ENCODE peak calls at places on chromosomes 13 and 19, in seven cellular contexts. W is psoas muscle, I is cardiac fibroblast, O is GM23338, B is OCI-LY7, E is HAP-1, M is adrenal gland. T is an unnamed sample.
A peak's percentile ranks its signal among the peaks of the same experiment; 100 is the strongest.

GRCh38 chr13:45333973-45334922 is 6.7 kb downstream of the TPT1 start:
- DNase-seq in B (peak; percentile 6), I (peak; percentile 68), W (no peak), M (no peak), O (peak; percentile 27), E (no peak), T (no peak)

GRCh38 chr13:52454459-52454824 is 836 bp upstream of the CKAP2 start:
- DNase-seq in I (no peak), M (no peak), W (no peak), B (peak; percentile 77), O (peak; percentile 12), E (no peak), T (no peak)

GRCh38 chr13:32940601-32941000 is 75.6 kb upstream of the KL start:
- DNase-seq in E (no peak), I (peak; percentile 53), M (peak; percentile 22), O (no peak), W (peak; percentile 14), B (no peak), T (no peak)

GRCh38 chr13:100397627-100398026 is 191.0 kb downstream of the GGACT start:
- DNase-seq in B (no peak), O (no peak), M (no peak), E (no peak), I (no peak), W (no peak), T (no peak)

GRCh38 chr13:50365683-50366391 is 350.6 kb downstream of the KCNRG start:
- DNase-seq in B (peak; percentile 56), O (no peak), E (peak; percentile 30), W (no peak), M (no peak), I (no peak), T (no peak)

GRCh38 chr13:88623150-88623549 is 952.0 kb downstream of the SLITRK5 start:
- DNase-seq in I (no peak), M (no peak), W (no peak), E (no peak), O (no peak), B (no peak), T (no peak)

GRCh38 chr13:111210488-111210887 is 95.4 kb downstream of the ARHGEF7 start:
- DNase-seq in B (no peak), M (no peak), W (no peak), E (no peak), I (peak; percentile 84), O (no peak), T (no peak)

GRCh38 chr13:19685034-19685433 is 51.6 kb downstream of the MPHOSPH8 start:
- DNase-seq in E (no peak), M (no peak), I (no peak), O (peak; percentile 42), W (no peak), B (no peak), T (no peak)

GRCh38 chr19:39417463-39418181 is 5.2 kb downstream of the PLEKHG2 start:
- DNase-seq in W (no peak), E (no peak), M (no peak), B (no peak), I (no peak), O (no peak), T (no peak)

GRCh38 chr19:2260341-2260751 is 4.1 kb upstream of the JSRP1 start:
- DNase-seq in I (no peak), M (no peak), B (peak; percentile 47), W (no peak), O (no peak), E (no peak), T (no peak)

GRCh38 chr19:16073988-16074387 is 2.3 kb upstream of the TPM4 start:
- DNase-seq in O (no peak), M (no peak), E (no peak), B (peak; percentile 31), W (no peak), I (peak; percentile 19), T (no peak)

GRCh38 chr13:71864094-71864980 is 2.7 kb downstream of the DACH1 start:
- DNase-seq in E (peak; percentile 84), O (peak; percentile 78), W (peak; percentile 22), M (peak; percentile 79), B (no peak), I (peak; percentile 14), T (peak; percentile 49)

GRCh38 chr13:103521532-103521931 is 455.3 kb upstream of the SLC10A2 start:
- DNase-seq in I (no peak), O (no peak), M (no peak), E (no peak), B (no peak), W (no peak), T (no peak)

GRCh38 chr13:72782717-72783116 is 784 bp downstream of the PIBF1 start:
- DNase-seq in M (no peak), O (no peak), W (no peak), I (peak; percentile 49), B (peak; percentile 10), E (no peak), T (no peak)

GRCh38 chr19:41353466-41354342 is at the start of gene TGFB1:
- DNase-seq in W (peak; percentile 90), B (peak; percentile 93), M (peak; percentile 88), I (peak; percentile 88), O (peak; percentile 86), E (peak; percentile 58), T (peak; percentile 89)

GRCh38 chr19:36245210-36246005 is 30.5 kb downstream of the ZNF146 start:
- DNase-seq in I (no peak), B (no peak), W (no peak), O (peak; percentile 97), M (no peak), E (no peak), T (no peak)

GRCh38 chr19:42250666-42251531 is 4.0 kb downstream of the ERF start:
- DNase-seq in W (no peak), B (no peak), I (peak; percentile 72), M (peak; percentile 63), E (no peak), O (no peak), T (peak; percentile 47)

GRCh38 chr13:62113145-62113544 is 697.5 kb upstream of the PCDH20 start:
- DNase-seq in O (no peak), M (no peak), W (no peak), I (no peak), E (no peak), B (no peak), T (no peak)

GRCh38 chr19:51002542-51003311 is 1.3 kb upstream of the KLK8 start:
- DNase-seq in B (peak; percentile 25), E (no peak), I (peak; percentile 18), M (no peak), O (peak; percentile 99), W (no peak), T (no peak)

GRCh38 chr13:72163671-72164070 is 296.7 kb upstream of the DACH1 start:
- DNase-seq in M (peak; percentile 14), B (no peak), O (peak; percentile 5), W (no peak), E (peak; percentile 12), I (no peak), T (no peak)

GRCh38 chr13:19586904-19587634 is 25.7 kb upstream of the TPTE2 start:
- DNase-seq in O (peak; percentile 50), E (peak; percentile 27), I (peak; percentile 7), B (peak; percentile 79), M (peak; percentile 31), W (peak; percentile 29), T (no peak)

GRCh38 chr19:55304279-55304978 is 20.6 kb downstream of the BRSK1 start:
- DNase-seq in O (peak; percentile 92), I (peak; percentile 59), B (peak; percentile 72), E (peak; percentile 56), M (no peak), W (no peak), T (peak; percentile 37)

GRCh38 chr13:106521101-106521799 is 14.2 kb downstream of the EFNB2 start:
- DNase-seq in I (no peak), O (peak; percentile 43), W (no peak), B (no peak), M (no peak), E (peak; percentile 63), T (no peak)

GRCh38 chr13:91817250-91817649 is 418.8 kb downstream of the GPC5 start:
- DNase-seq in W (no peak), O (no peak), I (peak; percentile 6), B (no peak), E (peak; percentile 28), M (no peak), T (no peak)

GRCh38 chr19:35156673-35157014 is 2.1 kb downstream of the FXYD5 start:
- DNase-seq in I (no peak), O (no peak), W (no peak), E (no peak), M (no peak), B (no peak), T (no peak)
- H3K4me3 ChIP-seq in I (no peak overlapping the region), O (peak overlapping the region; percentile 90), W (no peak overlapping the region), E (no peak overlapping the region), M (no peak overlapping the region), B (peak overlapping the region; percentile 81), T (no peak overlapping the region)

GRCh38 chr13:43782686-43783085 is 4.1 kb downstream of the ENOX1 start:
- DNase-seq in M (no peak), O (no peak), W (no peak), E (no peak), I (no peak), B (no peak), T (no peak)
- H3K4me3 ChIP-seq in M (no peak overlapping the region), O (no peak overlapping the region), W (no peak overlapping the region), E (no peak overlapping the region), I (no peak overlapping the region), B (no peak overlapping the region), T (no peak overlapping the region)

DNA sequence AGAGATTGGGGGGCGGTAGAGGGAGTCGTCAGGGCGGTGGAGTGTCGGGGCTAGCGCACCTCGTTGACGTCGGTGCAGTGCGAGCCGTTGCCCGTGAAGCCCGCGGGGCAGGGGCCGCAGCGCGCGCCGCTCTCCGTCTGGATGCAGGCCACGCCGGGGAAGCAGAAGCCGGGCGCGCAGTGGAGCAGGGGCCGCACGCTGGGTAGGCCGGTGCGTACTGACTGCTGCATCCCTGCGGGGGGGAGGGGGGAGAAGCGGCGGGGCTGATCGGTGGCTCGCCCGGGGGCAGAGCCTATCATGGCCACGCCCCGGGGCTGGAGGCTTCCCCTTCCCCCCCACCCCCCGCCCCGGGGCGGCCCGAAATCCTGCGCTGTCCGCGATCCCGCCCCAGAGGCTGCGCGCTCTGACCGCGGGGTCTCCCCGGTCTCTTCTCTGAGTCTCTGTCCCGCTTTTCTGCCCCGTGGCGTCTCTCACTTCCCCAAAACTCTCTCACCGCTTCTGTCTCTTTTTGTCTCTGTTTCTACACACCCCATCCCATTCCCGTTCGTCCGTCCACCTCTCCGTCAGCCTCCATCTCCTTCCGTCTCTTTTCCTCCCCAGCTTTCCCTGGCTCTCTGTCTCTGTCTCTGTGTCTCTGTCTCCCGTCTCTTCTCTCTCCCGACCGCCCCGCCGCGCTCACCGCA is 1.1 kb downstream of the COMP start:
- DNase-seq in M (no peak), E (peak; percentile 51), B (no peak), I (peak; percentile 10), W (peak; percentile 64), O (peak; percentile 84), T (no peak)
- H3K4me3 ChIP-seq in M (no peak overlapping the region), E (peak overlapping the region; percentile 35), B (no peak overlapping the region), I (no peak overlapping the region), W (peak overlapping the region; percentile 49), O (peak overlapping the region; percentile 67), T (no peak overlapping the region)

GRCh38 chr19:5436101-5436947 is 18.9 kb upstream of the ZNRF4 start:
- DNase-seq in W (no peak), E (peak; percentile 81), I (peak; percentile 14), B (no peak), O (peak; percentile 96), M (no peak), T (no peak)
- H3K4me3 ChIP-seq in W (no peak overlapping the region), E (peak overlapping the region; percentile 35), I (no peak overlapping the region), B (no peak overlapping the region), O (peak overlapping the region; percentile 89), M (no peak overlapping the region), T (no peak overlapping the region)

T was measured in uterus.